ENCODE peak calls at places on chromosomes 7 and 10, in five cellular contexts. L is T-cell, I is SW480, E is activated B cell treated with CpG ODN at 0.5 μM for 24 hours, X is germinal center. F is an unnamed sample.
A peak's percentile ranks its signal among the peaks of the same experiment; 100 is the strongest.

GRCh38 chr10:110431659-110432058 is 66.0 kb upstream of the DUSP5 start:
- DNase-seq in L (no peak), I (no peak), E (peak; percentile 12), X (no peak), F (peak; percentile 2)

GRCh38 chr7:74485611-74486010 is 31.9 kb downstream of the GTF2IRD1 start:
- DNase-seq in L (no peak), I (no peak), E (no peak), X (no peak), F (no peak)

GRCh38 chr10:124417846-124418725 is 637 bp downstream of the OAT start:
- DNase-seq in L (peak; percentile 40), I (peak; percentile 37), E (peak; percentile 54), X (peak; percentile 54), F (peak; percentile 59)

GRCh38 chr7:95545007-95545615 is 51.2 kb downstream of the PDK4 start:
- DNase-seq in L (no peak), I (peak; percentile 64), E (no peak), X (no peak), F (no peak)

GRCh38 chr7:98165827-98166667 is 45.2 kb upstream of the BHLHA15 start:
- DNase-seq in L (peak; percentile 55), I (peak; percentile 75), E (peak; percentile 44), X (peak; percentile 50), F (peak; percentile 80)

GRCh38 chr10:116450861-116451260 is 23.2 kb downstream of the PNLIPRP3 start:
- DNase-seq in L (no peak), I (no peak), E (no peak), X (no peak), F (no peak)

GRCh38 chr7:131109757-131110293 is 217.9 kb upstream of the MKLN1 start:
- DNase-seq in L (peak; percentile 67), I (peak; percentile 62), E (peak; percentile 63), X (peak; percentile 72), F (peak; percentile 76)

GRCh38 chr7:45709168-45710034 is 135.2 kb downstream of the ADCY1 start:
- DNase-seq in L (no peak), I (no peak), E (peak; percentile 7), X (no peak), F (peak; percentile 5)

GRCh38 chr7:100568176-100568935 is 5.3 kb downstream of the SAP25 start:
- DNase-seq in L (no peak), I (peak; percentile 44), E (no peak), X (no peak), F (no peak)

GRCh38 chr7:107785926-107786325 is 17.1 kb downstream of the SLC26A3 start:
- DNase-seq in L (no peak), I (no peak), E (no peak), X (no peak), F (no peak)

GRCh38 chr7:129779602-129780256 is 168.2 kb downstream of the NRF1 start:
- DNase-seq in L (no peak), I (peak; percentile 91), E (peak; percentile 42), X (peak; percentile 74), F (no peak)

GRCh38 chr7:155942226-155942950 is 130.1 kb upstream of the SHH start:
- DNase-seq in L (no peak), I (no peak), E (no peak), X (no peak), F (no peak)

GRCh38 chr10:92567952-92568600 is 5.8 kb downstream of the IDE start:
- DNase-seq in L (no peak), I (no peak), E (no peak), X (peak; percentile 49), F (no peak)

GRCh38 chr10:11837372-11838161 is 14.4 kb downstream of the PROSER2 start:
- DNase-seq in L (no peak), I (no peak), E (no peak), X (no peak), F (no peak)

GRCh38 chr7:3138206-3138605 is 94.5 kb upstream of the CARD11 start:
- DNase-seq in L (no peak), I (no peak), E (no peak), X (no peak), F (no peak)

GRCh38 chr10:131963350-131963749 is 18.4 kb downstream of the BNIP3 start:
- DNase-seq in L (no peak), I (no peak), E (no peak), X (no peak), F (no peak)

GRCh38 chr10:16186564-16186963 is 250.2 kb upstream of the PTER start:
- DNase-seq in L (no peak), I (no peak), E (no peak), X (no peak), F (no peak)

GRCh38 chr7:2573747-2574146 is 15.0 kb downstream of the IQCE start:
- DNase-seq in L (no peak), I (no peak), E (no peak), X (no peak), F (no peak)

GRCh38 chr10:80589726-80590373 is 52.1 kb downstream of the SH2D4B start:
- DNase-seq in L (no peak), I (no peak), E (peak; percentile 23), X (no peak), F (no peak)

GRCh38 chr7:2521952-2522591 is 2.5 kb downstream of the LFNG start:
- DNase-seq in L (peak; percentile 70), I (peak; percentile 74), E (peak; percentile 56), X (no peak), F (no peak)

GRCh38 chr10:79269443-79269842 is 77.8 kb upstream of the PPIF start:
- DNase-seq in L (no peak), I (no peak), E (no peak), X (no peak), F (no peak)

GRCh38 chr7:44970521-44971051 is 8.2 kb downstream of the MYO1G start:
- DNase-seq in L (no peak), I (no peak), E (no peak), X (no peak), F (no peak)

GRCh38 chr10:127313996-127314700 is 117.8 kb upstream of the INSYN2A start:
- DNase-seq in L (no peak), I (no peak), E (no peak), X (no peak), F (no peak)

GRCh38 chr10:122457934-122458333 is 3.4 kb upstream of the HTRA1 start:
- DNase-seq in L (no peak), I (no peak), E (no peak), X (no peak), F (no peak)

GRCh38 chr10:76303682-76304316 is 872.4 kb downstream of the LRMDA start:
- DNase-seq in L (no peak), I (peak; percentile 88), E (no peak), X (peak; percentile 10), F (peak; percentile 76)

GRCh38 chr7:114859477-114859876 is 62.4 kb upstream of the MDFIC start:
- DNase-seq in L (no peak), I (no peak), E (no peak), X (no peak), F (no peak)

GRCh38 chr10:35027567-35027966 is 62.6 kb downstream of the CUL2 start:
- DNase-seq in L (no peak), I (peak; percentile 10), E (no peak), X (no peak), F (no peak)

GRCh38 chr7:74061840-74062539 is 21.6 kb upstream of the LIMK1 start:
- DNase-seq in L (peak; percentile 63), I (peak; percentile 75), E (peak; percentile 48), X (peak; percentile 74), F (no peak)

GRCh38 chr7:134514663-134515062 is 12.7 kb upstream of the AKR1B10 start:
- DNase-seq in L (no peak), I (peak; percentile 71), E (no peak), X (peak; percentile 57), F (no peak)

GRCh38 chr7:16657656-16658279 is 11.8 kb downstream of the BZW2 start:
- DNase-seq in L (no peak), I (no peak), E (no peak), X (no peak), F (peak; percentile 39)

GRCh38 chr7:75639893-75640600 is 98.7 kb downstream of the HIP1 start:
- DNase-seq in L (no peak), I (peak; percentile 46), E (no peak), X (no peak), F (no peak)

GRCh38 chr10:2908851-2909630 is 158.3 kb upstream of the PFKP start:
- DNase-seq in L (no peak), I (no peak), E (no peak), X (no peak), F (no peak)

GRCh38 chr10:22619111-22619510 is 95.3 kb downstream of the PIP4K2A start:
- DNase-seq in L (no peak), I (no peak), E (no peak), X (no peak), F (no peak)